ENCODE peak calls at places on chromosomes 6 and 20, in ten cellular contexts. One of them, this sample, is unnamed.

GRCh38 chr6:15336905-15337583 is 91.2 kb downstream of the JARID2 start:
- DNase-seq in mesothelial cell of epicardium: no peak
- DNase-seq in OCI-M1: no peak
- DNase-seq in amygdala: no peak
- DNase-seq in activated CD8-positive, alpha-beta T cell treated with anti-CD3 and anti-CD28 coated beads for 36 hours: no peak
- DNase-seq in ACHN: no peak
- DNase-seq in effector CD8-positive, alpha-beta T cell: no peak
- DNase-seq in KBM-7: no peak
- DNase-seq in A673: no peak
- DNase-seq in DMS53: no peak
- DNase-seq in this sample: no peak

GRCh38 chr6:85372188-85372914 is 77.5 kb upstream of the NT5E start:
- DNase-seq in mesothelial cell of epicardium: no peak
- DNase-seq in OCI-M1: no peak
- DNase-seq in amygdala: no peak
- DNase-seq in activated CD8-positive, alpha-beta T cell treated with anti-CD3 and anti-CD28 coated beads for 36 hours: peak; percentile 7
- DNase-seq in ACHN: no peak
- DNase-seq in effector CD8-positive, alpha-beta T cell: no peak
- DNase-seq in KBM-7: no peak
- DNase-seq in A673: peak; percentile 26
- DNase-seq in DMS53: no peak
- DNase-seq in this sample: no peak

GRCh38 chr6:11432713-11433450 is 104.7 kb upstream of the TMEM170B start:
- DNase-seq in mesothelial cell of epicardium: no peak
- DNase-seq in OCI-M1: no peak
- DNase-seq in amygdala: no peak
- DNase-seq in activated CD8-positive, alpha-beta T cell treated with anti-CD3 and anti-CD28 coated beads for 36 hours: no peak
- DNase-seq in ACHN: peak; percentile 48
- DNase-seq in effector CD8-positive, alpha-beta T cell: no peak
- DNase-seq in KBM-7: no peak
- DNase-seq in A673: no peak
- DNase-seq in DMS53: no peak
- DNase-seq in this sample: no peak

GRCh38 chr20:45088247-45088646 is 12.7 kb downstream of the KCNS1 start:
- DNase-seq in mesothelial cell of epicardium: no peak
- DNase-seq in OCI-M1: no peak
- DNase-seq in amygdala: no peak
- DNase-seq in activated CD8-positive, alpha-beta T cell treated with anti-CD3 and anti-CD28 coated beads for 36 hours: no peak
- DNase-seq in ACHN: no peak
- DNase-seq in effector CD8-positive, alpha-beta T cell: no peak
- DNase-seq in KBM-7: no peak
- DNase-seq in A673: no peak
- DNase-seq in DMS53: no peak
- DNase-seq in this sample: no peak

GRCh38 chr6:121055572-121056163 is 278.6 kb downstream of the TBC1D32 start:
- DNase-seq in mesothelial cell of epicardium: no peak
- DNase-seq in OCI-M1: peak; percentile 85
- DNase-seq in amygdala: no peak
- DNase-seq in activated CD8-positive, alpha-beta T cell treated with anti-CD3 and anti-CD28 coated beads for 36 hours: no peak
- DNase-seq in ACHN: peak; percentile 59
- DNase-seq in effector CD8-positive, alpha-beta T cell: no peak
- DNase-seq in KBM-7: peak; percentile 64
- DNase-seq in A673: peak; percentile 69
- DNase-seq in DMS53: peak; percentile 62
- DNase-seq in this sample: no peak

GRCh38 chr6:7071405-7071804 is 36.4 kb upstream of the RREB1 start:
- DNase-seq in mesothelial cell of epicardium: no peak
- DNase-seq in OCI-M1: no peak
- DNase-seq in amygdala: no peak
- DNase-seq in activated CD8-positive, alpha-beta T cell treated with anti-CD3 and anti-CD28 coated beads for 36 hours: no peak
- DNase-seq in ACHN: no peak
- DNase-seq in effector CD8-positive, alpha-beta T cell: no peak
- DNase-seq in KBM-7: no peak
- DNase-seq in A673: no peak
- DNase-seq in DMS53: no peak
- DNase-seq in this sample: no peak

GRCh38 chr6:104483225-104483834 is 376.4 kb downstream of the HACE1 start:
- DNase-seq in mesothelial cell of epicardium: no peak
- DNase-seq in OCI-M1: peak; percentile 72
- DNase-seq in amygdala: no peak
- DNase-seq in activated CD8-positive, alpha-beta T cell treated with anti-CD3 and anti-CD28 coated beads for 36 hours: no peak
- DNase-seq in ACHN: no peak
- DNase-seq in effector CD8-positive, alpha-beta T cell: no peak
- DNase-seq in KBM-7: peak; percentile 25
- DNase-seq in A673: peak; percentile 51
- DNase-seq in DMS53: peak; percentile 49
- DNase-seq in this sample: no peak

GRCh38 chr6:34490390-34491090 is 24.7 kb downstream of the PACSIN1 start:
- DNase-seq in mesothelial cell of epicardium: no peak
- DNase-seq in OCI-M1: no peak
- DNase-seq in amygdala: no peak
- DNase-seq in activated CD8-positive, alpha-beta T cell treated with anti-CD3 and anti-CD28 coated beads for 36 hours: no peak
- DNase-seq in ACHN: no peak
- DNase-seq in effector CD8-positive, alpha-beta T cell: no peak
- DNase-seq in KBM-7: no peak
- DNase-seq in A673: no peak
- DNase-seq in DMS53: peak; percentile 91
- DNase-seq in this sample: no peak

GRCh38 chr20:12875510-12875909 is 133.3 kb upstream of the SPTLC3 start:
- DNase-seq in mesothelial cell of epicardium: no peak
- DNase-seq in OCI-M1: no peak
- DNase-seq in amygdala: no peak
- DNase-seq in activated CD8-positive, alpha-beta T cell treated with anti-CD3 and anti-CD28 coated beads for 36 hours: no peak
- DNase-seq in ACHN: no peak
- DNase-seq in effector CD8-positive, alpha-beta T cell: no peak
- DNase-seq in KBM-7: no peak
- DNase-seq in A673: no peak
- DNase-seq in DMS53: no peak
- DNase-seq in this sample: no peak

GRCh38 chr6:79094938-79095337 is 16.9 kb upstream of the PHIP start:
- DNase-seq in mesothelial cell of epicardium: no peak
- DNase-seq in OCI-M1: no peak
- DNase-seq in amygdala: no peak
- DNase-seq in activated CD8-positive, alpha-beta T cell treated with anti-CD3 and anti-CD28 coated beads for 36 hours: no peak
- DNase-seq in ACHN: no peak
- DNase-seq in effector CD8-positive, alpha-beta T cell: no peak
- DNase-seq in KBM-7: no peak
- DNase-seq in A673: no peak
- DNase-seq in DMS53: no peak
- DNase-seq in this sample: no peak

GRCh38 chr6:158836625-158837311 is 17.6 kb upstream of the EZR start:
- DNase-seq in mesothelial cell of epicardium: no peak
- DNase-seq in OCI-M1: no peak
- DNase-seq in amygdala: no peak
- DNase-seq in activated CD8-positive, alpha-beta T cell treated with anti-CD3 and anti-CD28 coated beads for 36 hours: no peak
- DNase-seq in ACHN: no peak
- DNase-seq in effector CD8-positive, alpha-beta T cell: no peak
- DNase-seq in KBM-7: no peak
- DNase-seq in A673: no peak
- DNase-seq in DMS53: no peak
- DNase-seq in this sample: no peak

GRCh38 chr6:111737065-111737521 is 131.4 kb upstream of the TRAF3IP2 start:
- DNase-seq in mesothelial cell of epicardium: no peak
- DNase-seq in OCI-M1: no peak
- DNase-seq in amygdala: no peak
- DNase-seq in activated CD8-positive, alpha-beta T cell treated with anti-CD3 and anti-CD28 coated beads for 36 hours: peak; percentile 73
- DNase-seq in ACHN: no peak
- DNase-seq in effector CD8-positive, alpha-beta T cell: no peak
- DNase-seq in KBM-7: no peak
- DNase-seq in A673: no peak
- DNase-seq in DMS53: peak; percentile 32
- DNase-seq in this sample: no peak

GRCh38 chr20:37359836-37360235 is 13.9 kb downstream of the SRC start:
- DNase-seq in mesothelial cell of epicardium: no peak
- DNase-seq in OCI-M1: no peak
- DNase-seq in amygdala: no peak
- DNase-seq in activated CD8-positive, alpha-beta T cell treated with anti-CD3 and anti-CD28 coated beads for 36 hours: no peak
- DNase-seq in ACHN: no peak
- DNase-seq in effector CD8-positive, alpha-beta T cell: no peak
- DNase-seq in KBM-7: no peak
- DNase-seq in A673: no peak
- DNase-seq in DMS53: no peak
- DNase-seq in this sample: no peak

GRCh38 chr6:9494864-9495263 is 920.0 kb downstream of the TFAP2A start:
- DNase-seq in mesothelial cell of epicardium: no peak
- DNase-seq in OCI-M1: no peak
- DNase-seq in amygdala: no peak
- DNase-seq in activated CD8-positive, alpha-beta T cell treated with anti-CD3 and anti-CD28 coated beads for 36 hours: no peak
- DNase-seq in ACHN: no peak
- DNase-seq in effector CD8-positive, alpha-beta T cell: no peak
- DNase-seq in KBM-7: no peak
- DNase-seq in A673: no peak
- DNase-seq in DMS53: no peak
- DNase-seq in this sample: no peak

GRCh38 chr6:168494726-168495125 is 53.7 kb downstream of the SMOC2 start:
- DNase-seq in mesothelial cell of epicardium: no peak
- DNase-seq in OCI-M1: no peak
- DNase-seq in amygdala: no peak
- DNase-seq in activated CD8-positive, alpha-beta T cell treated with anti-CD3 and anti-CD28 coated beads for 36 hours: no peak
- DNase-seq in ACHN: no peak
- DNase-seq in effector CD8-positive, alpha-beta T cell: no peak
- DNase-seq in KBM-7: no peak
- DNase-seq in A673: no peak
- DNase-seq in DMS53: no peak
- DNase-seq in this sample: no peak

GRCh38 chr6:25254671-25255070 is 24.5 kb upstream of the CARMIL1 start:
- DNase-seq in mesothelial cell of epicardium: no peak
- DNase-seq in OCI-M1: no peak
- DNase-seq in amygdala: no peak
- DNase-seq in activated CD8-positive, alpha-beta T cell treated with anti-CD3 and anti-CD28 coated beads for 36 hours: no peak
- DNase-seq in ACHN: no peak
- DNase-seq in effector CD8-positive, alpha-beta T cell: no peak
- DNase-seq in KBM-7: no peak
- DNase-seq in A673: no peak
- DNase-seq in DMS53: no peak
- DNase-seq in this sample: no peak

GRCh38 chr6:31128093-31128676 is 7.9 kb upstream of the CDSN start:
- DNase-seq in mesothelial cell of epicardium: peak; percentile 57
- DNase-seq in OCI-M1: peak; percentile 74
- DNase-seq in amygdala: no peak
- DNase-seq in activated CD8-positive, alpha-beta T cell treated with anti-CD3 and anti-CD28 coated beads for 36 hours: peak; percentile 88
- DNase-seq in ACHN: peak; percentile 46
- DNase-seq in effector CD8-positive, alpha-beta T cell: peak; percentile 65
- DNase-seq in KBM-7: peak; percentile 60
- DNase-seq in A673: peak; percentile 49
- DNase-seq in DMS53: peak; percentile 81
- DNase-seq in this sample: peak; percentile 71

GRCh38 chr20:2845607-2846006 is 5.1 kb downstream of the VPS16 start:
- DNase-seq in mesothelial cell of epicardium: no peak
- DNase-seq in OCI-M1: no peak
- DNase-seq in amygdala: no peak
- DNase-seq in activated CD8-positive, alpha-beta T cell treated with anti-CD3 and anti-CD28 coated beads for 36 hours: peak; percentile 21
- DNase-seq in ACHN: no peak
- DNase-seq in effector CD8-positive, alpha-beta T cell: no peak
- DNase-seq in KBM-7: no peak
- DNase-seq in A673: no peak
- DNase-seq in DMS53: no peak
- DNase-seq in this sample: no peak

GRCh38 chr6:93040375-93040774 is 379.0 kb downstream of the EPHA7 start:
- DNase-seq in mesothelial cell of epicardium: no peak
- DNase-seq in OCI-M1: peak; percentile 21
- DNase-seq in amygdala: no peak
- DNase-seq in activated CD8-positive, alpha-beta T cell treated with anti-CD3 and anti-CD28 coated beads for 36 hours: peak; percentile 20
- DNase-seq in ACHN: no peak
- DNase-seq in effector CD8-positive, alpha-beta T cell: no peak
- DNase-seq in KBM-7: peak; percentile 12
- DNase-seq in A673: peak; percentile 92
- DNase-seq in DMS53: no peak
- DNase-seq in this sample: no peak

GRCh38 chr6:134079406-134079921 is 27.0 kb upstream of the SLC2A12 start:
- DNase-seq in mesothelial cell of epicardium: no peak
- DNase-seq in OCI-M1: no peak
- DNase-seq in amygdala: no peak
- DNase-seq in activated CD8-positive, alpha-beta T cell treated with anti-CD3 and anti-CD28 coated beads for 36 hours: no peak
- DNase-seq in ACHN: no peak
- DNase-seq in effector CD8-positive, alpha-beta T cell: no peak
- DNase-seq in KBM-7: no peak
- DNase-seq in A673: no peak
- DNase-seq in DMS53: no peak
- DNase-seq in this sample: no peak

GRCh38 chr6:43250992-43251373 is 7.7 kb downstream of the TTBK1 start:
- DNase-seq in mesothelial cell of epicardium: no peak
- DNase-seq in OCI-M1: no peak
- DNase-seq in amygdala: no peak
- DNase-seq in activated CD8-positive, alpha-beta T cell treated with anti-CD3 and anti-CD28 coated beads for 36 hours: peak; percentile 49
- DNase-seq in ACHN: no peak
- DNase-seq in effector CD8-positive, alpha-beta T cell: no peak
- DNase-seq in KBM-7: no peak
- DNase-seq in A673: no peak
- DNase-seq in DMS53: peak; percentile 76
- DNase-seq in this sample: no peak

GRCh38 chr20:14597206-14597715 is 259.8 kb upstream of the FLRT3 start:
- DNase-seq in mesothelial cell of epicardium: no peak
- DNase-seq in OCI-M1: no peak
- DNase-seq in amygdala: no peak
- DNase-seq in activated CD8-positive, alpha-beta T cell treated with anti-CD3 and anti-CD28 coated beads for 36 hours: no peak
- DNase-seq in ACHN: no peak
- DNase-seq in effector CD8-positive, alpha-beta T cell: no peak
- DNase-seq in KBM-7: no peak
- DNase-seq in A673: no peak
- DNase-seq in DMS53: no peak
- DNase-seq in this sample: no peak

GRCh38 chr20:43977252-43977651 is 62.6 kb downstream of the TOX2 start:
- DNase-seq in mesothelial cell of epicardium: no peak
- DNase-seq in OCI-M1: no peak
- DNase-seq in amygdala: no peak
- DNase-seq in activated CD8-positive, alpha-beta T cell treated with anti-CD3 and anti-CD28 coated beads for 36 hours: no peak
- DNase-seq in ACHN: no peak
- DNase-seq in effector CD8-positive, alpha-beta T cell: no peak
- DNase-seq in KBM-7: no peak
- DNase-seq in A673: no peak
- DNase-seq in DMS53: no peak
- DNase-seq in this sample: no peak

GRCh38 chr6:3749991-3750323 is 1.6 kb downstream of the PXDC1 start:
- DNase-seq in mesothelial cell of epicardium: no peak
- DNase-seq in OCI-M1: no peak
- DNase-seq in amygdala: no peak
- DNase-seq in activated CD8-positive, alpha-beta T cell treated with anti-CD3 and anti-CD28 coated beads for 36 hours: no peak
- DNase-seq in ACHN: peak; percentile 72
- DNase-seq in effector CD8-positive, alpha-beta T cell: no peak
- DNase-seq in KBM-7: no peak
- DNase-seq in A673: peak; percentile 75
- DNase-seq in DMS53: no peak
- DNase-seq in this sample: no peak

GRCh38 chr20:11429889-11430580 is 487.7 kb upstream of the BTBD3 start:
- DNase-seq in mesothelial cell of epicardium: no peak
- DNase-seq in OCI-M1: no peak
- DNase-seq in amygdala: no peak
- DNase-seq in activated CD8-positive, alpha-beta T cell treated with anti-CD3 and anti-CD28 coated beads for 36 hours: no peak
- DNase-seq in ACHN: no peak
- DNase-seq in effector CD8-positive, alpha-beta T cell: no peak
- DNase-seq in KBM-7: no peak
- DNase-seq in A673: no peak
- DNase-seq in DMS53: no peak
- DNase-seq in this sample: no peak

GRCh38 chr20:51560550-51561307 is 18.2 kb upstream of the NFATC2 start:
- DNase-seq in mesothelial cell of epicardium: no peak
- DNase-seq in OCI-M1: no peak
- DNase-seq in amygdala: no peak
- DNase-seq in activated CD8-positive, alpha-beta T cell treated with anti-CD3 and anti-CD28 coated beads for 36 hours: no peak
- DNase-seq in ACHN: no peak
- DNase-seq in effector CD8-positive, alpha-beta T cell: no peak
- DNase-seq in KBM-7: no peak
- DNase-seq in A673: no peak
- DNase-seq in DMS53: no peak
- DNase-seq in this sample: no peak

GRCh38 chr20:10540636-10541493 is 105.8 kb downstream of the SLX4IP start:
- DNase-seq in mesothelial cell of epicardium: no peak
- DNase-seq in OCI-M1: no peak
- DNase-seq in amygdala: no peak
- DNase-seq in activated CD8-positive, alpha-beta T cell treated with anti-CD3 and anti-CD28 coated beads for 36 hours: no peak
- DNase-seq in ACHN: peak; percentile 86
- DNase-seq in effector CD8-positive, alpha-beta T cell: no peak
- DNase-seq in KBM-7: peak; percentile 29
- DNase-seq in A673: peak; percentile 65
- DNase-seq in DMS53: peak; percentile 26
- DNase-seq in this sample: no peak

GRCh38 chr6:136901212-136901784 is 20.8 kb upstream of the SLC35D3 start:
- DNase-seq in mesothelial cell of epicardium: no peak
- DNase-seq in OCI-M1: peak; percentile 17
- DNase-seq in amygdala: no peak
- DNase-seq in activated CD8-positive, alpha-beta T cell treated with anti-CD3 and anti-CD28 coated beads for 36 hours: no peak
- DNase-seq in ACHN: no peak
- DNase-seq in effector CD8-positive, alpha-beta T cell: no peak
- DNase-seq in KBM-7: no peak
- DNase-seq in A673: no peak
- DNase-seq in DMS53: no peak
- DNase-seq in this sample: no peak